ENCODE peak calls at places on chromosomes 4 and X, in six cellular contexts. One of them, this sample, is unnamed.

GRCh38 chr4:151175754-151176153 is 76.3 kb downstream of the RPS3A start:
- DNase-seq in activated naive CD4-positive, alpha-beta T cell treated with anti-CD3 and anti-CD28 coated beads, Interleukin-2, amount 50 U/mL, for 72 hours: no peak
- DNase-seq in T-helper 17 cell: no peak
- DNase-seq in activated CD4-positive, alpha-beta T cell treated with anti-CD3 and anti-CD28 coated beads, Interleukin-2, amount 50 U/mL, for 4 hours: no peak
- DNase-seq in Caco-2: no peak
- DNase-seq in left ventricle myocardium inferior: no peak
- DNase-seq in this sample: no peak

GRCh38 chr4:165748321-165748720 is 124.7 kb upstream of the TLL1 start:
- DNase-seq in activated naive CD4-positive, alpha-beta T cell treated with anti-CD3 and anti-CD28 coated beads, Interleukin-2, amount 50 U/mL, for 72 hours: no peak
- DNase-seq in activated CD4-positive, alpha-beta T cell treated with anti-CD3 and anti-CD28 coated beads, Interleukin-2, amount 50 U/mL, for 4 hours: no peak
- DNase-seq in left ventricle myocardium inferior: no peak
- DNase-seq in Caco-2: no peak
- DNase-seq in T-helper 17 cell: no peak
- DNase-seq in this sample: no peak

GRCh38 chrX:31331045-31331444 is 259.2 kb upstream of the FTHL17 start:
- DNase-seq in T-helper 17 cell: no peak
- DNase-seq in activated naive CD4-positive, alpha-beta T cell treated with anti-CD3 and anti-CD28 coated beads, Interleukin-2, amount 50 U/mL, for 72 hours: no peak
- DNase-seq in Caco-2: no peak
- DNase-seq in left ventricle myocardium inferior: no peak
- DNase-seq in activated CD4-positive, alpha-beta T cell treated with anti-CD3 and anti-CD28 coated beads, Interleukin-2, amount 50 U/mL, for 4 hours: no peak
- DNase-seq in this sample: no peak

GRCh38 chrX:108224727-108225455 is 133.3 kb downstream of the ATG4A start:
- DNase-seq in activated naive CD4-positive, alpha-beta T cell treated with anti-CD3 and anti-CD28 coated beads, Interleukin-2, amount 50 U/mL, for 72 hours: no peak
- DNase-seq in left ventricle myocardium inferior: no peak
- DNase-seq in Caco-2: peak
- DNase-seq in T-helper 17 cell: no peak
- DNase-seq in activated CD4-positive, alpha-beta T cell treated with anti-CD3 and anti-CD28 coated beads, Interleukin-2, amount 50 U/mL, for 4 hours: no peak
- DNase-seq in this sample: no peak

GRCh38 chr4:147689062-147689461 is 5.1 kb upstream of the PRMT9 start:
- DNase-seq in activated naive CD4-positive, alpha-beta T cell treated with anti-CD3 and anti-CD28 coated beads, Interleukin-2, amount 50 U/mL, for 72 hours: no peak
- DNase-seq in T-helper 17 cell: no peak
- DNase-seq in activated CD4-positive, alpha-beta T cell treated with anti-CD3 and anti-CD28 coated beads, Interleukin-2, amount 50 U/mL, for 4 hours: no peak
- DNase-seq in Caco-2: no peak
- DNase-seq in left ventricle myocardium inferior: no peak
- DNase-seq in this sample: no peak

GRCh38 chr4:4859010-4859798 is at the start of gene MSX1:
- DNase-seq in activated CD4-positive, alpha-beta T cell treated with anti-CD3 and anti-CD28 coated beads, Interleukin-2, amount 50 U/mL, for 4 hours: no peak
- DNase-seq in left ventricle myocardium inferior: peak
- DNase-seq in activated naive CD4-positive, alpha-beta T cell treated with anti-CD3 and anti-CD28 coated beads, Interleukin-2, amount 50 U/mL, for 72 hours: no peak
- DNase-seq in Caco-2: peak
- DNase-seq in T-helper 17 cell: peak
- DNase-seq in this sample: no peak

GRCh38 chr4:150699599-150699998 is 117.6 kb downstream of the MAB21L2 start:
- DNase-seq in activated naive CD4-positive, alpha-beta T cell treated with anti-CD3 and anti-CD28 coated beads, Interleukin-2, amount 50 U/mL, for 72 hours: no peak
- DNase-seq in left ventricle myocardium inferior: no peak
- DNase-seq in T-helper 17 cell: no peak
- DNase-seq in Caco-2: no peak
- DNase-seq in activated CD4-positive, alpha-beta T cell treated with anti-CD3 and anti-CD28 coated beads, Interleukin-2, amount 50 U/mL, for 4 hours: no peak
- DNase-seq in this sample: no peak

GRCh38 chr4:11367371-11367770 is 61.3 kb downstream of the HS3ST1 start:
- DNase-seq in activated CD4-positive, alpha-beta T cell treated with anti-CD3 and anti-CD28 coated beads, Interleukin-2, amount 50 U/mL, for 4 hours: no peak
- DNase-seq in Caco-2: no peak
- DNase-seq in activated naive CD4-positive, alpha-beta T cell treated with anti-CD3 and anti-CD28 coated beads, Interleukin-2, amount 50 U/mL, for 72 hours: no peak
- DNase-seq in left ventricle myocardium inferior: peak
- DNase-seq in T-helper 17 cell: no peak
- DNase-seq in this sample: no peak

GRCh38 chrX:25020391-25021131 is 4.8 kb upstream of the ARX start:
- DNase-seq in activated CD4-positive, alpha-beta T cell treated with anti-CD3 and anti-CD28 coated beads, Interleukin-2, amount 50 U/mL, for 4 hours: peak
- DNase-seq in activated naive CD4-positive, alpha-beta T cell treated with anti-CD3 and anti-CD28 coated beads, Interleukin-2, amount 50 U/mL, for 72 hours: no peak
- DNase-seq in Caco-2: no peak
- DNase-seq in left ventricle myocardium inferior: no peak
- DNase-seq in T-helper 17 cell: peak
- DNase-seq in this sample: no peak

GRCh38 chrX:53263597-53264094 is 17.7 kb downstream of the IQSEC2 start:
- DNase-seq in left ventricle myocardium inferior: no peak
- DNase-seq in activated naive CD4-positive, alpha-beta T cell treated with anti-CD3 and anti-CD28 coated beads, Interleukin-2, amount 50 U/mL, for 72 hours: peak
- DNase-seq in activated CD4-positive, alpha-beta T cell treated with anti-CD3 and anti-CD28 coated beads, Interleukin-2, amount 50 U/mL, for 4 hours: peak
- DNase-seq in Caco-2: no peak
- DNase-seq in T-helper 17 cell: no peak
- DNase-seq in this sample: no peak

GRCh38 chrX:17601816-17602215 is 135.5 kb upstream of the SCML1 start:
- DNase-seq in activated CD4-positive, alpha-beta T cell treated with anti-CD3 and anti-CD28 coated beads, Interleukin-2, amount 50 U/mL, for 4 hours: no peak
- DNase-seq in left ventricle myocardium inferior: no peak
- DNase-seq in T-helper 17 cell: no peak
- DNase-seq in activated naive CD4-positive, alpha-beta T cell treated with anti-CD3 and anti-CD28 coated beads, Interleukin-2, amount 50 U/mL, for 72 hours: no peak
- DNase-seq in Caco-2: no peak
- DNase-seq in this sample: no peak

GRCh38 chrX:136694491-136695087 is 46.6 kb downstream of the CD40LG start:
- DNase-seq in left ventricle myocardium inferior: no peak
- DNase-seq in activated naive CD4-positive, alpha-beta T cell treated with anti-CD3 and anti-CD28 coated beads, Interleukin-2, amount 50 U/mL, for 72 hours: no peak
- DNase-seq in T-helper 17 cell: peak
- DNase-seq in Caco-2: no peak
- DNase-seq in activated CD4-positive, alpha-beta T cell treated with anti-CD3 and anti-CD28 coated beads, Interleukin-2, amount 50 U/mL, for 4 hours: no peak
- DNase-seq in this sample: peak

GRCh38 chrX:69243276-69243675 is 78.0 kb upstream of the PJA1 start:
- DNase-seq in T-helper 17 cell: no peak
- DNase-seq in Caco-2: no peak
- DNase-seq in left ventricle myocardium inferior: no peak
- DNase-seq in activated CD4-positive, alpha-beta T cell treated with anti-CD3 and anti-CD28 coated beads, Interleukin-2, amount 50 U/mL, for 4 hours: no peak
- DNase-seq in activated naive CD4-positive, alpha-beta T cell treated with anti-CD3 and anti-CD28 coated beads, Interleukin-2, amount 50 U/mL, for 72 hours: no peak
- DNase-seq in this sample: no peak

GRCh38 chr4:69096810-69097209 is 536 bp downstream of the UGT2B7 start:
- DNase-seq in activated naive CD4-positive, alpha-beta T cell treated with anti-CD3 and anti-CD28 coated beads, Interleukin-2, amount 50 U/mL, for 72 hours: no peak
- DNase-seq in Caco-2: no peak
- DNase-seq in left ventricle myocardium inferior: no peak
- DNase-seq in T-helper 17 cell: no peak
- DNase-seq in activated CD4-positive, alpha-beta T cell treated with anti-CD3 and anti-CD28 coated beads, Interleukin-2, amount 50 U/mL, for 4 hours: no peak
- DNase-seq in this sample: no peak

GRCh38 chrX:47540754-47541538 is 20.1 kb upstream of the ARAF start:
- DNase-seq in activated CD4-positive, alpha-beta T cell treated with anti-CD3 and anti-CD28 coated beads, Interleukin-2, amount 50 U/mL, for 4 hours: no peak
- DNase-seq in activated naive CD4-positive, alpha-beta T cell treated with anti-CD3 and anti-CD28 coated beads, Interleukin-2, amount 50 U/mL, for 72 hours: no peak
- DNase-seq in left ventricle myocardium inferior: peak
- DNase-seq in Caco-2: peak
- DNase-seq in T-helper 17 cell: no peak
- DNase-seq in this sample: peak

GRCh38 chr4:57020467-57021101 is 41.9 kb downstream of the POLR2B start:
- DNase-seq in Caco-2: no peak
- DNase-seq in T-helper 17 cell: no peak
- DNase-seq in activated CD4-positive, alpha-beta T cell treated with anti-CD3 and anti-CD28 coated beads, Interleukin-2, amount 50 U/mL, for 4 hours: no peak
- DNase-seq in activated naive CD4-positive, alpha-beta T cell treated with anti-CD3 and anti-CD28 coated beads, Interleukin-2, amount 50 U/mL, for 72 hours: no peak
- DNase-seq in left ventricle myocardium inferior: no peak
- DNase-seq in this sample: no peak

GRCh38 chr4:148166132-148166531 is 276.1 kb downstream of the NR3C2 start:
- DNase-seq in T-helper 17 cell: no peak
- DNase-seq in activated CD4-positive, alpha-beta T cell treated with anti-CD3 and anti-CD28 coated beads, Interleukin-2, amount 50 U/mL, for 4 hours: no peak
- DNase-seq in Caco-2: no peak
- DNase-seq in left ventricle myocardium inferior: no peak
- DNase-seq in activated naive CD4-positive, alpha-beta T cell treated with anti-CD3 and anti-CD28 coated beads, Interleukin-2, amount 50 U/mL, for 72 hours: no peak
- DNase-seq in this sample: no peak

GRCh38 chr4:148051403-148051802 is 319.5 kb downstream of the ARHGAP10 start:
- DNase-seq in T-helper 17 cell: no peak
- DNase-seq in left ventricle myocardium inferior: no peak
- DNase-seq in Caco-2: no peak
- DNase-seq in activated naive CD4-positive, alpha-beta T cell treated with anti-CD3 and anti-CD28 coated beads, Interleukin-2, amount 50 U/mL, for 72 hours: no peak
- DNase-seq in activated CD4-positive, alpha-beta T cell treated with anti-CD3 and anti-CD28 coated beads, Interleukin-2, amount 50 U/mL, for 4 hours: no peak
- DNase-seq in this sample: no peak

GRCh38 chr4:144699565-144699964 is 53.6 kb downstream of the HHIP start:
- DNase-seq in Caco-2: no peak
- DNase-seq in activated CD4-positive, alpha-beta T cell treated with anti-CD3 and anti-CD28 coated beads, Interleukin-2, amount 50 U/mL, for 4 hours: no peak
- DNase-seq in activated naive CD4-positive, alpha-beta T cell treated with anti-CD3 and anti-CD28 coated beads, Interleukin-2, amount 50 U/mL, for 72 hours: no peak
- DNase-seq in T-helper 17 cell: no peak
- DNase-seq in left ventricle myocardium inferior: no peak
- DNase-seq in this sample: no peak

GRCh38 chr4:150769845-150770244 is 187.9 kb downstream of the MAB21L2 start:
- DNase-seq in left ventricle myocardium inferior: no peak
- DNase-seq in T-helper 17 cell: no peak
- DNase-seq in Caco-2: no peak
- DNase-seq in activated CD4-positive, alpha-beta T cell treated with anti-CD3 and anti-CD28 coated beads, Interleukin-2, amount 50 U/mL, for 4 hours: no peak
- DNase-seq in activated naive CD4-positive, alpha-beta T cell treated with anti-CD3 and anti-CD28 coated beads, Interleukin-2, amount 50 U/mL, for 72 hours: no peak
- DNase-seq in this sample: no peak

GRCh38 chrX:30301203-30301602 is 8.0 kb downstream of the NR0B1 start:
- DNase-seq in Caco-2: no peak
- DNase-seq in T-helper 17 cell: no peak
- DNase-seq in left ventricle myocardium inferior: no peak
- DNase-seq in activated CD4-positive, alpha-beta T cell treated with anti-CD3 and anti-CD28 coated beads, Interleukin-2, amount 50 U/mL, for 4 hours: no peak
- DNase-seq in activated naive CD4-positive, alpha-beta T cell treated with anti-CD3 and anti-CD28 coated beads, Interleukin-2, amount 50 U/mL, for 72 hours: no peak
- DNase-seq in this sample: no peak

GRCh38 chrX:47645530-47645929 is 4.8 kb downstream of the ELK1 start:
- DNase-seq in T-helper 17 cell: no peak
- DNase-seq in activated CD4-positive, alpha-beta T cell treated with anti-CD3 and anti-CD28 coated beads, Interleukin-2, amount 50 U/mL, for 4 hours: no peak
- DNase-seq in activated naive CD4-positive, alpha-beta T cell treated with anti-CD3 and anti-CD28 coated beads, Interleukin-2, amount 50 U/mL, for 72 hours: no peak
- DNase-seq in left ventricle myocardium inferior: no peak
- DNase-seq in Caco-2: no peak
- DNase-seq in this sample: no peak

GRCh38 chr4:80713409-80713808 is 317.1 kb upstream of the BMP3 start:
- DNase-seq in activated CD4-positive, alpha-beta T cell treated with anti-CD3 and anti-CD28 coated beads, Interleukin-2, amount 50 U/mL, for 4 hours: no peak
- DNase-seq in left ventricle myocardium inferior: no peak
- DNase-seq in activated naive CD4-positive, alpha-beta T cell treated with anti-CD3 and anti-CD28 coated beads, Interleukin-2, amount 50 U/mL, for 72 hours: no peak
- DNase-seq in Caco-2: no peak
- DNase-seq in T-helper 17 cell: no peak
- DNase-seq in this sample: no peak

GRCh38 chr4:110671679-110672078 is 48.8 kb upstream of the PITX2 start:
- DNase-seq in Caco-2: no peak
- DNase-seq in left ventricle myocardium inferior: no peak
- DNase-seq in T-helper 17 cell: no peak
- DNase-seq in activated naive CD4-positive, alpha-beta T cell treated with anti-CD3 and anti-CD28 coated beads, Interleukin-2, amount 50 U/mL, for 72 hours: no peak
- DNase-seq in activated CD4-positive, alpha-beta T cell treated with anti-CD3 and anti-CD28 coated beads, Interleukin-2, amount 50 U/mL, for 4 hours: no peak
- DNase-seq in this sample: no peak

GRCh38 chr4:74968456-74969164 is 35.7 kb downstream of the PARM1 start:
- DNase-seq in T-helper 17 cell: no peak
- DNase-seq in Caco-2: no peak
- DNase-seq in activated CD4-positive, alpha-beta T cell treated with anti-CD3 and anti-CD28 coated beads, Interleukin-2, amount 50 U/mL, for 4 hours: no peak
- DNase-seq in left ventricle myocardium inferior: no peak
- DNase-seq in activated naive CD4-positive, alpha-beta T cell treated with anti-CD3 and anti-CD28 coated beads, Interleukin-2, amount 50 U/mL, for 72 hours: no peak
- DNase-seq in this sample: no peak

GRCh38 chr4:48746608-48747374 is 33.3 kb downstream of the FRYL start:
- DNase-seq in activated naive CD4-positive, alpha-beta T cell treated with anti-CD3 and anti-CD28 coated beads, Interleukin-2, amount 50 U/mL, for 72 hours: no peak
- DNase-seq in activated CD4-positive, alpha-beta T cell treated with anti-CD3 and anti-CD28 coated beads, Interleukin-2, amount 50 U/mL, for 4 hours: no peak
- DNase-seq in Caco-2: no peak
- DNase-seq in left ventricle myocardium inferior: no peak
- DNase-seq in T-helper 17 cell: no peak
- DNase-seq in this sample: no peak

GRCh38 chr4:153497091-153497531 is 31.0 kb downstream of the TMEM131L start:
- DNase-seq in T-helper 17 cell: no peak
- DNase-seq in activated naive CD4-positive, alpha-beta T cell treated with anti-CD3 and anti-CD28 coated beads, Interleukin-2, amount 50 U/mL, for 72 hours: no peak
- DNase-seq in left ventricle myocardium inferior: no peak
- DNase-seq in Caco-2: no peak
- DNase-seq in activated CD4-positive, alpha-beta T cell treated with anti-CD3 and anti-CD28 coated beads, Interleukin-2, amount 50 U/mL, for 4 hours: peak
- DNase-seq in this sample: no peak

GRCh38 chr4:124757121-124757520 is 44.6 kb upstream of the ANKRD50 start:
- DNase-seq in activated CD4-positive, alpha-beta T cell treated with anti-CD3 and anti-CD28 coated beads, Interleukin-2, amount 50 U/mL, for 4 hours: no peak
- DNase-seq in T-helper 17 cell: no peak
- DNase-seq in Caco-2: no peak
- DNase-seq in activated naive CD4-positive, alpha-beta T cell treated with anti-CD3 and anti-CD28 coated beads, Interleukin-2, amount 50 U/mL, for 72 hours: no peak
- DNase-seq in left ventricle myocardium inferior: no peak
- DNase-seq in this sample: peak

GRCh38 chr4:74682567-74683359 is 111.6 kb downstream of the BTC start:
- DNase-seq in activated naive CD4-positive, alpha-beta T cell treated with anti-CD3 and anti-CD28 coated beads, Interleukin-2, amount 50 U/mL, for 72 hours: no peak
- DNase-seq in activated CD4-positive, alpha-beta T cell treated with anti-CD3 and anti-CD28 coated beads, Interleukin-2, amount 50 U/mL, for 4 hours: no peak
- DNase-seq in left ventricle myocardium inferior: no peak
- DNase-seq in T-helper 17 cell: no peak
- DNase-seq in Caco-2: peak
- DNase-seq in this sample: peak

GRCh38 chr4:81852031-81852715 is 380.5 kb upstream of the RASGEF1B start:
- DNase-seq in activated CD4-positive, alpha-beta T cell treated with anti-CD3 and anti-CD28 coated beads, Interleukin-2, amount 50 U/mL, for 4 hours: no peak
- DNase-seq in left ventricle myocardium inferior: no peak
- DNase-seq in T-helper 17 cell: no peak
- DNase-seq in Caco-2: no peak
- DNase-seq in activated naive CD4-positive, alpha-beta T cell treated with anti-CD3 and anti-CD28 coated beads, Interleukin-2, amount 50 U/mL, for 72 hours: no peak
- DNase-seq in this sample: no peak